ENCODE peak calls at places on chromosomes 12 and 14, in five cellular contexts. Y, W, M, A and N are unnamed samples.

GRCh38 chr12:28191690-28192089 is 1.4 kb downstream of the CCDC91 start:
- DNase-seq in Y (peak), W (peak), M (no peak), A (peak), N (peak)

GRCh38 chr12:124919646-124920352 is 5.3 kb upstream of the UBC start:
- DNase-seq in Y (peak), W (peak), M (no peak), A (peak), N (peak)

GRCh38 chr14:22510527-22511110 is 78.4 kb downstream of the DAD1 start:
- DNase-seq in Y (peak), W (no peak), M (no peak), A (peak), N (no peak)

GRCh38 chr14:50061664-50062437 is 54.5 kb downstream of the VCPKMT start:
- DNase-seq in Y (peak), W (peak), M (no peak), A (peak), N (peak)

GRCh38 chr12:119802472-119802871 is 74.6 kb downstream of the CIT start:
- DNase-seq in Y (peak), W (no peak), M (peak), A (peak), N (no peak)

GRCh38 chr12:27506645-27507189 is 17.3 kb upstream of the PPFIBP1 start:
- DNase-seq in Y (no peak), W (no peak), M (no peak), A (no peak), N (no peak)

GRCh38 chr12:6426882-6427671 is 17.7 kb upstream of the CD27 start:
- DNase-seq in Y (no peak), W (peak), M (no peak), A (no peak), N (no peak)

GRCh38 chr14:61454545-61454944 is 133.2 kb downstream of the PRKCH start:
- DNase-seq in Y (no peak), W (no peak), M (no peak), A (peak), N (no peak)

GRCh38 chr12:32737715-32738114 is 18.0 kb downstream of the YARS2 start:
- DNase-seq in Y (no peak), W (no peak), M (no peak), A (no peak), N (no peak)

GRCh38 chr14:106845286-106846087 is 1319.1 kb downstream of the TMEM121 start:
- DNase-seq in Y (no peak), W (peak), M (peak), A (no peak), N (peak)

GRCh38 chr14:59244581-59244980 is 56.1 kb downstream of the DAAM1 start:
- DNase-seq in Y (no peak), W (no peak), M (peak), A (no peak), N (peak)

GRCh38 chr12:96132819-96133218 is 61.4 kb upstream of the ELK3 start:
- DNase-seq in Y (no peak), W (peak), M (no peak), A (no peak), N (peak)

GRCh38 chr12:43282106-43282505 is 269.9 kb downstream of the ADAMTS20 start:
- DNase-seq in Y (peak), W (no peak), M (no peak), A (peak), N (no peak)

GRCh38 chr12:66629138-66629880 is 49.6 kb downstream of the GRIP1 start:
- DNase-seq in Y (no peak), W (no peak), M (no peak), A (no peak), N (no peak)

GRCh38 chr12:27523305-27523641 is 733 bp upstream of the PPFIBP1 start:
- DNase-seq in Y (no peak), W (no peak), M (no peak), A (no peak), N (no peak)

GRCh38 chr12:24948816-24949722 is at the start of gene BCAT1:
- DNase-seq in Y (peak), W (peak), M (peak), A (peak), N (peak)

GRCh38 chr12:109736552-109737108 is 23.0 kb downstream of the FAM222A start:
- DNase-seq in Y (peak), W (peak), M (no peak), A (peak), N (peak)

GRCh38 chr14:50677527-50678063 is 9.5 kb upstream of the SAV1 start:
- DNase-seq in Y (peak), W (no peak), M (peak), A (peak), N (peak)

GRCh38 chr12:71503579-71504470 is 64.2 kb downstream of the LGR5 start:
- DNase-seq in Y (no peak), W (no peak), M (no peak), A (no peak), N (no peak)

GRCh38 chr14:33674716-33675115 is 276.2 kb downstream of the EGLN3 start:
- DNase-seq in Y (no peak), W (no peak), M (no peak), A (no peak), N (no peak)

GRCh38 chr14:104709387-104710019 is 14.5 kb upstream of the ADSS1 start:
- DNase-seq in Y (no peak), W (no peak), M (no peak), A (no peak), N (no peak)

GRCh38 chr14:58813745-58814144 is 176.0 kb downstream of the DACT1 start:
- DNase-seq in Y (no peak), W (no peak), M (no peak), A (no peak), N (no peak)

GRCh38 chr12:1995205-1995896 is 8.9 kb downstream of the DCP1B start:
- DNase-seq in Y (no peak), W (no peak), M (no peak), A (no peak), N (no peak)

GRCh38 chr14:65214741-65215140 is 112.4 kb upstream of the MAX start:
- DNase-seq in Y (no peak), W (no peak), M (peak), A (peak), N (no peak)

GRCh38 chr12:12560587-12561304 is 1.9 kb downstream of the DUSP16 start:
- DNase-seq in Y (peak), W (peak), M (peak), A (peak), N (peak)

DNA sequence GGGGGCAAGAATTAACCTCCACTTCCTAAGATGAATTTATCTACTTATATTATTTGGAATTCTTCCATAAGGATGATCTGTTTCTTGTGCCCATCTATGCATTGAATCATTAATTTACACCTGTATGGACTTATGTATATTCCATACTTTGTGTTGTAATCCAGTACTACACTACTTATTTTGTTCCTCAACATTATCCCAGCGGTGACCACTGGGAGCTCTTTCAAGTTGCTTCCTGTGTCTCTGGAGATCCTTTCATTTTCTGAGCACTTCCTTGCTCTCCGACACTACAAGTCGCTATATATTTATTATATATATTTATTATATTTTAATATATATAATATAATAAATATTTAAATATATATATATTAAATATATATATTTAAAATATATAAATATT is 54.9 kb upstream of the SCN8A start:
- DNase-seq in Y (no peak), W (no peak), M (no peak), A (peak), N (no peak)
- TF ChIP-seq CTCF in Y (peak), W (no peak), M (no peak), A (peak), N (no peak)

GRCh38 chr12:9372202-9372601 is 164.0 kb upstream of the PZP start:
- DNase-seq in Y (no peak), W (no peak), M (no peak), A (no peak), N (no peak)
- TF ChIP-seq CTCF in Y (peak), W (no peak), M (no peak), A (peak), N (no peak)

GRCh38 chr12:94531196-94531720 is 71.6 kb upstream of the CEP83 start:
- DNase-seq in Y (no peak), W (no peak), M (no peak), A (no peak), N (no peak)

GRCh38 chr12:94536040-94536965 is 76.6 kb upstream of the CEP83 start:
- DNase-seq in Y (no peak), W (no peak), M (no peak), A (no peak), N (no peak)

GRCh38 chr12:94534761-94535613 is 75.3 kb upstream of the CEP83 start:
- DNase-seq in Y (no peak), W (no peak), M (no peak), A (no peak), N (no peak)

GRCh38 chr12:94534278-94534677 is 74.6 kb upstream of the CEP83 start:
- DNase-seq in Y (no peak), W (no peak), M (no peak), A (no peak), N (no peak)

DNA sequence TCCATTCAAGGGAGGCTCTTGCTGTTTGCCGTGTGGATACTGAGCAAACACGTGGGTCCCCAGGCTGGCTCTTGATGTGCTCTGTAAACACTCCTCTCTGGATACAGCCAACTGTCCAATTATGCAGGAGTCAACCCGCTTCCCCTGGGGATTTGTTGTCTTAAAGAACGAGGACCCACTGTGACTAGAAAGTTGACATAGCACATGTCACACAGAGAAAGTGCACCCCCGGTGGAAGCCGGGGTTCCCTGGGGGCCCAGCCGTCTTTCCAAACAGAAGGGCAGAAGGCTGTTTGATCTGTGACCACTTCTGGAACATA is 75.9 kb upstream of the CEP83 start:
- DNase-seq in Y (no peak), W (no peak), M (peak), A (no peak), N (no peak)
- TF ChIP-seq CTCF in Y (no peak), W (no peak), M (no peak), A (no peak), N (no peak)

DNA sequence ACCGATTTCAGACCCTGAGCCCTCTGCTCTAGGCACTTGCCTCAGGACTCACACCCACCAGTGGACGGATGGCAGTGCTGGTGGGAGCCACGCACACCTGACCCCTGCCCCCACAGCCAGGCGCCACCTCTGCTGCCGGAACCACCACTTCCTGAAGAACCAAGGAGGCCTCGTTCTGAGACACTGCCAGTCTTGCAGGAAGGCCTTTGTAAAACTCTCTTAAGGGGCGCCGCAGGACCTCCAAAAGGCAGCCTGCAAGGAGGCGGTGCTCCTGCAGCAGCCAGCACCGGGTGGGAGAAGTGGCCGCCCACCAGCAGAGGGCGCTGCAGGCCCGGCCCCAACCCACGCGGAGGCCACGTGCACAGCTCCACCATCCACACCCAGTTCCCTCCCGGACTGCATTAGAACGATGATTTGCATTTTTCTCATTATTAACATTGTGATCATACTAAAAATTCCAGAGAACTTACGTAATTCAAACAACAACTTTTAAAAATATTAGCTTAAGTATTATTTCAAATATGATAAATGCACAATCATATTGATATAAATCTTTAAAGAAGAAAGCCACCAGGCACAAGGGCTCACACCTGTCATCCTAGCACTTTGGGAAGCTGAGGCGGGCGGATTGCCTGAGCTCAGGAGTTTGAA is 12.8 kb downstream of the STX2 start:
- DNase-seq in Y (peak), W (peak), M (no peak), A (peak), N (peak)
- TF ChIP-seq CTCF in Y (peak), W (peak), M (no peak), A (peak), N (peak)

GRCh38 chr14:34770901-34771300 is 56.5 kb upstream of the CFL2 start:
- DNase-seq in Y (no peak), W (no peak), M (no peak), A (no peak), N (no peak)

GRCh38 chr14:34766611-34767010 is 52.2 kb upstream of the CFL2 start:
- DNase-seq in Y (peak), W (no peak), M (no peak), A (no peak), N (no peak)

GRCh38 chr14:34766060-34766459 is 51.7 kb upstream of the CFL2 start:
- DNase-seq in Y (no peak), W (no peak), M (no peak), A (no peak), N (no peak)
- TF ChIP-seq CTCF in Y (peak), W (no peak), M (no peak), A (peak), N (no peak)

GRCh38 chr14:93991212-93991611 is 5.9 kb upstream of the CCDC197 start:
- DNase-seq in Y (no peak), W (no peak), M (no peak), A (no peak), N (no peak)

GRCh38 chr14:93989939-93990338 is 7.2 kb upstream of the CCDC197 start:
- DNase-seq in Y (no peak), W (no peak), M (no peak), A (no peak), N (no peak)

GRCh38 chr14:93994919-93995682 is 2.0 kb upstream of the CCDC197 start:
- DNase-seq in Y (peak), W (peak), M (no peak), A (peak), N (peak)

GRCh38 chr14:93993382-93993781 is 3.7 kb upstream of the CCDC197 start:
- DNase-seq in Y (no peak), W (no peak), M (no peak), A (no peak), N (no peak)

DNA sequence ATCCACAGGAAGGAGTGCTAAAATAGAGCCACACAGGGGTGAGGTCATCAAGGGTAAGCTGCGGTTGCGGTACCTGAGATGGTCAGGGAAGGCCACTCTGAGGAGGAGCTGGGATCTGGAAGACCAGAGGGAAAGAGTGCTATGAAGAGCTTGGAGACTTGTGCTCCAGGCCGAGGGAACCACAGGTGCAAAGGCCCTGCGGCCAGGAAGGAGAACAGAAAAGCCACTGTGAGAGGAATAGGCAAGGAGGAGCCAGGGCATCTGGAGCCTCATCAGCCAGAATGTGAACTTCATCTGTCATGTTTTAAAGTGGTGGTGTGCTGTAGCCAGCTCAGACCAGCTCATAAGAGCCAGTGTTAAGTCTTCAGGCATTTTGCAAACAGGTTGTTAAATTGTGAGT is 5.5 kb upstream of the CCDC197 start:
- DNase-seq in Y (no peak), W (no peak), M (no peak), A (no peak), N (no peak)
- TF ChIP-seq CTCF in Y (no peak), W (no peak), M (no peak), A (no peak), N (no peak)